ENCODE peak calls at places on chromosome 18, in nine cellular contexts. P, N, K, R, W, U, V, X and S are unnamed samples.

GRCh38 chr18:46039967-46040746 is 31.9 kb downstream of the PSTPIP2 start:
- DNase-seq in U (no peak), P (no peak), N (no peak), K (no peak), V (no peak), R (no peak), W (no peak), X (no peak), S (no peak)

GRCh38 chr18:25299899-25300298 is 52.1 kb downstream of the ZNF521 start:
- DNase-seq in R (no peak), X (no peak), V (no peak), U (no peak), W (no peak), P (no peak), K (no peak), N (no peak), S (no peak)

GRCh38 chr18:10351221-10351795 is 103.1 kb upstream of the APCDD1 start:
- DNase-seq in P (no peak), X (no peak), V (no peak), R (no peak), K (no peak), N (no peak), U (no peak), W (no peak), S (peak)

GRCh38 chr18:25281522-25281921 is 70.4 kb downstream of the ZNF521 start:
- DNase-seq in K (no peak), W (no peak), R (no peak), U (no peak), V (no peak), X (no peak), P (no peak), N (no peak), S (no peak)

GRCh38 chr18:62881509-62882016 is 166.2 kb downstream of the PHLPP1 start:
- DNase-seq in P (no peak), N (peak), W (no peak), K (no peak), R (no peak), U (no peak), X (no peak), V (no peak), S (peak)

GRCh38 chr18:22465859-22466602 is 48.3 kb upstream of the CTAGE1 start:
- DNase-seq in K (no peak), X (peak), W (no peak), R (no peak), U (peak), V (no peak), P (no peak), N (peak), S (peak)

GRCh38 chr18:79485788-79486355 is 90.1 kb downstream of the NFATC1 start:
- DNase-seq in P (peak), V (no peak), N (peak), X (no peak), K (peak), U (peak), W (no peak), R (no peak), S (peak)

GRCh38 chr18:44839239-44839666 is 158.6 kb downstream of the SETBP1 start:
- DNase-seq in P (peak), R (peak), N (peak), V (peak), W (no peak), U (peak), X (no peak), K (peak), S (no peak)

GRCh38 chr18:32769242-32770180 is 3.3 kb downstream of the KLHL14 start:
- DNase-seq in W (peak), P (peak), K (peak), N (peak), R (peak), V (no peak), X (peak), U (no peak), S (no peak)

GRCh38 chr18:11518788-11519685 is 90.4 kb upstream of the SLC35G4 start:
- DNase-seq in X (peak), P (no peak), R (peak), W (peak), V (no peak), N (peak), U (no peak), K (no peak), S (no peak)

GRCh38 chr18:24232814-24233213 is 94.0 kb downstream of the CABYR start:
- DNase-seq in W (no peak), R (no peak), V (no peak), K (no peak), N (no peak), P (no peak), U (no peak), X (no peak), S (no peak)

GRCh38 chr18:39842042-39842791 is 2112.8 kb upstream of the PIK3C3 start:
- DNase-seq in N (no peak), P (no peak), U (no peak), X (no peak), K (no peak), R (no peak), V (no peak), W (no peak), S (no peak)

GRCh38 chr18:60003610-60004185 is 103.9 kb downstream of the PMAIP1 start:
- DNase-seq in X (no peak), P (no peak), K (no peak), U (no peak), N (no peak), W (no peak), R (no peak), V (no peak), S (no peak)

GRCh38 chr18:2918761-2919550 is 72.2 kb downstream of the EMILIN2 start:
- DNase-seq in W (no peak), X (no peak), N (no peak), K (no peak), V (no peak), U (no peak), P (no peak), R (no peak), S (no peak)

GRCh38 chr18:32683044-32683443 is 89.8 kb downstream of the KLHL14 start:
- DNase-seq in N (no peak), P (no peak), X (no peak), R (no peak), U (no peak), V (no peak), W (no peak), K (no peak), S (no peak)

GRCh38 chr18:59957957-59958356 is 58.2 kb downstream of the PMAIP1 start:
- DNase-seq in P (no peak), R (peak), W (no peak), X (peak), V (no peak), N (peak), U (no peak), K (no peak), S (peak)

GRCh38 chr18:3093624-3094354 is 80.8 kb upstream of the LPIN2 start:
- DNase-seq in P (no peak), R (no peak), K (no peak), U (no peak), W (no peak), X (no peak), N (no peak), V (no peak), S (no peak)

GRCh38 chr18:59672125-59672769 is 25.0 kb downstream of the CCBE1 start:
- DNase-seq in K (no peak), W (no peak), V (no peak), N (no peak), R (no peak), X (no peak), U (peak), P (no peak), S (no peak)

GRCh38 chr18:40902436-40902835 is 1052.6 kb upstream of the PIK3C3 start:
- DNase-seq in U (no peak), K (no peak), W (no peak), X (no peak), R (no peak), N (peak), V (no peak), P (no peak), S (no peak)

GRCh38 chr18:76752400-76752799 is 70.0 kb upstream of the ZNF236 start:
- DNase-seq in P (no peak), V (no peak), U (no peak), W (no peak), X (no peak), R (no peak), K (no peak), N (no peak), S (no peak)

GRCh38 chr18:13267517-13267916 is 49.0 kb downstream of the LDLRAD4 start:
- DNase-seq in X (no peak), V (no peak), N (no peak), K (no peak), P (peak), R (no peak), U (no peak), W (no peak), S (no peak)

GRCh38 chr18:62404881-62405280 is 79.8 kb downstream of the TNFRSF11A start:
- DNase-seq in W (no peak), X (no peak), U (no peak), R (no peak), N (no peak), P (no peak), V (no peak), K (no peak), S (no peak)

GRCh38 chr18:12334280-12335262 is 26.5 kb downstream of the TUBB6 start:
- DNase-seq in K (no peak), V (no peak), X (no peak), N (no peak), R (no peak), W (no peak), P (no peak), U (peak), S (no peak)

GRCh38 chr18:51191139-51191717 is 6.3 kb downstream of the MEX3C start:
- DNase-seq in W (no peak), N (no peak), U (no peak), X (no peak), K (no peak), P (no peak), V (no peak), R (no peak), S (no peak)

GRCh38 chr18:12552884-12553242 is 105.0 kb downstream of the SPIRE1 start:
- DNase-seq in N (no peak), V (no peak), X (no peak), W (no peak), P (no peak), U (no peak), R (no peak), K (no peak), S (no peak)

GRCh38 chr18:13178976-13179375 is 39.6 kb upstream of the LDLRAD4 start:
- DNase-seq in V (no peak), X (no peak), K (no peak), P (no peak), R (no peak), W (no peak), N (no peak), U (no peak), S (no peak)

GRCh38 chr18:77071711-77072292 is 60.8 kb downstream of the MBP start:
- DNase-seq in K (no peak), W (no peak), P (no peak), N (peak), V (no peak), U (no peak), X (no peak), R (no peak), S (peak)

DNA sequence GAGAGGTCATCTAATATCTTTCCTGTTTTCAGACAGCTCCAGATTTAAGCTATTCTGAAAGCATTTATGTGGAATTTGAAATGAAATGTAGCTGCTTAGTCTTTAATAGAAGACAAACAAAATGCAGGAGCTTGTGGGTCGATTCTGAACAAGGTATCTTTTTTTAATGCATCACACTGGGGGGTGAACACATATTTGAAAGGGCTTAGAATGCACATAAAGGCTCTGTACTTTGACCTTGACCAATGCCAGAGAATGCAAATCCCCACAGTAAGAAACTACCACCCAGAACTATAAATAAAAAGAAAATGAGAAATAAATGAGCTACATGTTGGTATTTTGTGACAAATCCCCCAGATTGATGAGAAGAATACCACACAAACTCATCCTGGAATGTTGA is 489.3 kb downstream of the PIK3C3 start:
- DNase-seq in N (no peak), K (no peak), R (no peak), U (no peak), X (peak), V (no peak), W (no peak), P (no peak), S (no peak)
- TF ChIP-seq CTCF in N (no peak), K (no peak), R (no peak), U (no peak), X (no peak), V (no peak), W (no peak), P (no peak), S (no peak)

DNA sequence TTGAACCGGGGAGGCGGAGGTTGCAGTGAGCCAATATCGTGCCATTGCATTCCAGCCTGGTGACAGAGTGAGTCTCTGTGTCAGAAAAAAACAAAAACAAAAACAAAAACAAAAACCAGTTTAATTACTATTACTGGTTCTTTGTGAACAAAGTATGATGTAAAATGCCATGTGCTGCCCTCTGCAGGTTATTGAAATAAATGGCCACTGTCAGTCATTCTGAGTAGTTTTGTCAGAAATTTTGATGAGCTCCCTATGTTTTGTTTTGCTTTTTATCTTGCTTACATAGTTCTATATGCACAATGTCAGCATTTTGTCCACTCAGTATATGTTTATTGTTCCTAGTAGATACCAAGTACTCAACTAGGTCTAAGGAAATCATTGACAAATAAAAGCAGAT is 423.6 kb upstream of the CHST9 start:
- DNase-seq in W (no peak), X (no peak), R (no peak), K (no peak), N (peak), V (no peak), P (no peak), U (no peak), S (no peak)
- TF ChIP-seq CTCF in W (peak), X (peak), R (peak), K (peak), N (peak), V (no peak), P (no peak), U (no peak), S (peak)

DNA sequence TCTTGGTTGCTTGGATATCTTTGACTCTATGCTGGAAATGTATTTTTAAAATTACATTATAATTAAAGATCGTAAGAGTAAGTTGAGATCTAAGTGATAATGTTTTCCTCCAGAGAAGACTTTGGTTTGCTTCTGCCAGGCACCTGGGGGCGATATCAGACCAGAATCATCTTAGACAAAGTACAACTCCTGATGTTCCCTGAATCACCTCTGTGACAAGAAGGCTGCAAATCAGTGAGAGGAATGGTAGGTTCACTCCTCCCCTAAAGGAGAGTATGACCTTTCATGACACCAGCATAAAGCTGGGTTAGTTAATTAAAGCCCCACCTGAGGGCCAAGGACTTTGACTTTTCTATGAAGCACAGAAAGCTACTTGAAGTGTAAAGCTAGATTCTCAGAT is 114.4 kb upstream of the DTNA start:
- DNase-seq in V (no peak), N (peak), P (no peak), U (no peak), K (no peak), X (peak), W (no peak), R (no peak), S (no peak)
- TF ChIP-seq CTCF in V (no peak), N (peak), P (no peak), U (peak), K (peak), X (peak), W (peak), R (peak), S (peak)

DNA sequence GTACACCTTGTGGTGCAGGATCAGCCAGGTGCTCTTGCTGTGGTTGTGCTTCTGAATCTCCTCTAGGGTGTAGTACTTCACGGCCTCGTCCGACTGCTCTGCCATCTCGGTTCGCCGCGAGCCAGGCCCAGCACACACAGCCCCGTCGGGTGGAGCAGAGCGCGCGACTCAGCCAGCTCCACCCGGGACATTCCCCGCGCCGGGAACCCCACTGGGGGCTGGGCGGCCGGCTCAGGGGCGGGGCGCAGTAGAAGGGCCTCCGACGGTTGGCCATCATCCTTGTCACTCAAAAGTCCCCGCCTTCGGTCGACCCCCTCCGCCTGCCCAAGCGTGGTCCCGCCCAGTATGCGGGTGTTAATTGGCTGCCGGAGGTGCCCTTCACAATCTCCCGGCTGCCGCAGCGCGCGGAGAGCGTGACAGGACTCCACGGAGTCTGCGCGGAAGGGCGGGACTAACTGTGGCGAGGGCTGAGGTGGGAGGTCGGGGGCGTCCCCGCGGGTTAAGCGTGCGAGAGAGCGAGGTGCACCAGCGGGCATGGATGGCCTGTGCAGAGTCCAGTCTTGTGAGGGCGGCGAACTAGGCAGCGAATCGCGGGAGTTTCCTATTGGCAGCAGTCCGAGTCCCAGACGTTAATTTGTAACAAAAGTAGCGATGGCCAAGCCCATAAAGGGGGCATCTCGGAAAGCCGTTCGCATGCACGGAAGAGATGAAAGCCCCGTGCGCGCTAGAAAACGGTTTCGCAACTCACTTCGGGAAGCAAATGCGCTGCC is at the start of gene CYB5A:
- DNase-seq in R (peak), K (peak), V (peak), N (peak), X (peak), P (peak), W (peak), U (peak), S (peak)
- TF ChIP-seq CTCF in R (no peak), K (no peak), V (no peak), N (no peak), X (peak), P (no peak), W (no peak), U (no peak), S (no peak)

DNA sequence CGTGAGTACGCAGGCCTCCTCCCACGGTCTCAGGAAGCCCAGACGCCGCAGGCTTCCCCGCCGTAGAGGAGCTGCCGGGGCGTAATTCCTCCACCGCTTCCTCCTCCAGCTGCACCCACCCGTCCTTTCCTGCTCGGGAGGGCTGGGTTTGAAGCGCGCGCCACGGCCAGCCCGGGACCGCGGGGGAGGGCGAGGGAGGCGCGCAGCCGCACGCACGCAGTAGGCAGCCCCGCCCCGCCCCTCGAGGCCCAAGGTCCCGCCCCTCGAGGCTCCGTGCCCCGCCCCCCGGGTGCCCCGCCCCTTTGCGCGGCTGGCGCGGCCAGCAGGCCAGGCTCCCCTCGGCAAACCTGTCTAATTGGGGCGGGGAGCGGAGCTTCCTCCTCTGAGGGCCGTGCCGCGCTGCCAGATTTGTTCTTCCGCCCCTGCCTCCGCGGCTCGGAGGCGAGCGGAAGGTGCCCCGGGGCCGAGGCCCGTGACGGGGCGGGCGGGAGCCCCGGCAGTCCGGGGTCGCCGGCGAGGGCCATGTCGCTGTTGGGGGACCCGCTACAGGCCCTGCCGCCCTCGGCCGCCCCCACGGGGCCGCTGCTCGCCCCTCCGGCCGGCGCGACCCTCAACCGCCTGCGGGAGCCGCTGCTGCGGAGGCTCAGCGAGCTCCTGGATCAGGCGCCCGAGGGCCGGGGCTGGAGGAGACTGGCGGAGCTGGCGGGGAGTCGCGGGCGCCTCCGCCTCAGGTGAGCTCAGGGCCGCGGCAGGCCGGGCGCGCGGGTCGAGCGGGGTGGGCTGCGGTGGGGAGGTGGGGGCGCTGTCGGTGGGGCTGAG is at the start of gene MALT1:
- DNase-seq in R (peak), U (peak), V (peak), K (peak), P (peak), N (peak), X (peak), W (peak), S (no peak)
- TF ChIP-seq CTCF in R (no peak), U (no peak), V (no peak), K (no peak), P (no peak), N (no peak), X (no peak), W (no peak), S (no peak)

DNA sequence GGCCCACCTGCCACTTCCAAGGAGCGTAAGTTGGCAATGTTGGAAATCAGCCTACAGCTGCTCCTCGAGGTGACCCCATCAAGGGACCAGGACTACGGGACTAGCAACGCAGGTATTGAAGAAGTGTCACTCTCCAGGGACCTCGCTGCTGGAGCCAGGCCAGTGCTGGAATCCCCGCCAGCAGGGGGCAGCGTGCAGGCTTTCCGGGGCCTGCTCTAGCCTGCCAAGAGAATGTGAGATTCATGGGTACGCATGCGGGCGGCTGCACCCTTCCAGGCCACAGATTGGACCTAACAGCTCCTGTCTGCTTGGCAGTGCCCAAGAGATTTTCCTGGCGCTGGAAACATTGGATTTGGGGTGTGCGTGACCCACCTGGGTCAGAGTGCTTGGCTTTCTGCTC is 182.8 kb upstream of the RAB12 start:
- DNase-seq in X (peak), P (no peak), R (no peak), W (no peak), V (no peak), U (no peak), N (no peak), K (no peak), S (no peak)
- TF ChIP-seq CTCF in X (peak), P (peak), R (peak), W (no peak), V (no peak), U (no peak), N (peak), K (no peak), S (peak)

DNA sequence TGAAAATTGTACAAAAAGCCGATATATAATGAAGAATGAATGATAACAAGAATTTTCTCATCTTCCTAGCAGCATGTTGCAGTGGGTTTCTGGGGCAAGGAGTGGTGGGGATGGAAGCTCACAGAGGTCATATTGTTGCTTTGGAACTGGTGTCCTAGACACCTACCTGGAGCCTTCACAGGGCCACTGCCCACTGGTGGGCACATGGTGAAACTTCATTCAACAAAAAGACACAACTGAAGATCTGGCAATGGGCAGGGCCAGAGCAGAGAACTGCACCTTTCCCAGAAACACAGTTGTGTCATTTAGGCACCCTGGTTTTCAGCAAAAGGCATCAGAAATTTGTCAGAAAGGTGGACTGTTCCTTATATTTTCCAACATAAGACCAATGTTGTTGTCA is 115.3 kb downstream of the FHOD3 start:
- DNase-seq in P (no peak), W (no peak), R (no peak), V (no peak), X (peak), N (peak), K (no peak), U (no peak), S (no peak)
- TF ChIP-seq CTCF in P (no peak), W (peak), R (peak), V (no peak), X (peak), N (peak), K (peak), U (no peak), S (peak)